ENCODE peak calls at places on chromosome 11, in seven cellular contexts. One of them, this sample, is unnamed.
A peak's percentile ranks its signal among the peaks of the same experiment; 100 is the strongest.

GRCh38 chr11:106656646-106657045 is 361.6 kb downstream of the GUCY1A2 start:
- DNase-seq in fibroblast of pulmonary artery: no peak
- DNase-seq in type B pancreatic cell: no peak
- DNase-seq in brain microvascular endothelial cell: no peak
- DNase-seq in HFFc6: no peak
- DNase-seq in neural crest cell: no peak
- DNase-seq in fibroblast of mammary gland: peak; percentile 46
- DNase-seq in this sample: peak; percentile 39

GRCh38 chr11:43486141-43486540 is 127.4 kb downstream of the TTC17 start:
- DNase-seq in fibroblast of pulmonary artery: peak; percentile 40
- DNase-seq in type B pancreatic cell: no peak
- DNase-seq in brain microvascular endothelial cell: peak; percentile 48
- DNase-seq in HFFc6: peak; percentile 4
- DNase-seq in neural crest cell: no peak
- DNase-seq in fibroblast of mammary gland: peak; percentile 23
- DNase-seq in this sample: peak; percentile 37

GRCh38 chr11:7892059-7892699 is 38.9 kb downstream of the OR10A6 start:
- DNase-seq in fibroblast of pulmonary artery: peak; percentile 72
- DNase-seq in type B pancreatic cell: no peak
- DNase-seq in brain microvascular endothelial cell: peak; percentile 38
- DNase-seq in HFFc6: peak; percentile 62
- DNase-seq in neural crest cell: no peak
- DNase-seq in fibroblast of mammary gland: peak; percentile 85
- DNase-seq in this sample: no peak

GRCh38 chr11:57972013-57972367 is 51.7 kb upstream of the OR9Q1 start:
- DNase-seq in fibroblast of pulmonary artery: no peak
- DNase-seq in type B pancreatic cell: no peak
- DNase-seq in brain microvascular endothelial cell: no peak
- DNase-seq in HFFc6: no peak
- DNase-seq in neural crest cell: no peak
- DNase-seq in fibroblast of mammary gland: no peak
- DNase-seq in this sample: no peak

GRCh38 chr11:409008-409599 is 5.7 kb downstream of the SIGIRR start:
- DNase-seq in fibroblast of pulmonary artery: no peak
- DNase-seq in type B pancreatic cell: no peak
- DNase-seq in brain microvascular endothelial cell: no peak
- DNase-seq in HFFc6: no peak
- DNase-seq in neural crest cell: no peak
- DNase-seq in fibroblast of mammary gland: no peak
- DNase-seq in this sample: no peak

GRCh38 chr11:102807921-102808320 is 10.0 kb upstream of the MMP1 start:
- DNase-seq in fibroblast of pulmonary artery: no peak
- DNase-seq in type B pancreatic cell: no peak
- DNase-seq in brain microvascular endothelial cell: peak; percentile 9
- DNase-seq in HFFc6: no peak
- DNase-seq in neural crest cell: peak; percentile 12
- DNase-seq in fibroblast of mammary gland: peak; percentile 21
- DNase-seq in this sample: peak; percentile 50

GRCh38 chr11:16945671-16946469 is 68.3 kb downstream of the PLEKHA7 start:
- DNase-seq in fibroblast of pulmonary artery: peak; percentile 60
- DNase-seq in type B pancreatic cell: no peak
- DNase-seq in brain microvascular endothelial cell: peak; percentile 53
- DNase-seq in HFFc6: peak; percentile 28
- DNase-seq in neural crest cell: peak; percentile 47
- DNase-seq in fibroblast of mammary gland: peak; percentile 57
- DNase-seq in this sample: peak; percentile 76

GRCh38 chr11:15327786-15328231 is 213.1 kb downstream of the INSC start:
- DNase-seq in fibroblast of pulmonary artery: peak; percentile 51
- DNase-seq in type B pancreatic cell: peak; percentile 79
- DNase-seq in brain microvascular endothelial cell: peak; percentile 32
- DNase-seq in HFFc6: no peak
- DNase-seq in neural crest cell: peak; percentile 77
- DNase-seq in fibroblast of mammary gland: peak; percentile 16
- DNase-seq in this sample: peak; percentile 62

DNA sequence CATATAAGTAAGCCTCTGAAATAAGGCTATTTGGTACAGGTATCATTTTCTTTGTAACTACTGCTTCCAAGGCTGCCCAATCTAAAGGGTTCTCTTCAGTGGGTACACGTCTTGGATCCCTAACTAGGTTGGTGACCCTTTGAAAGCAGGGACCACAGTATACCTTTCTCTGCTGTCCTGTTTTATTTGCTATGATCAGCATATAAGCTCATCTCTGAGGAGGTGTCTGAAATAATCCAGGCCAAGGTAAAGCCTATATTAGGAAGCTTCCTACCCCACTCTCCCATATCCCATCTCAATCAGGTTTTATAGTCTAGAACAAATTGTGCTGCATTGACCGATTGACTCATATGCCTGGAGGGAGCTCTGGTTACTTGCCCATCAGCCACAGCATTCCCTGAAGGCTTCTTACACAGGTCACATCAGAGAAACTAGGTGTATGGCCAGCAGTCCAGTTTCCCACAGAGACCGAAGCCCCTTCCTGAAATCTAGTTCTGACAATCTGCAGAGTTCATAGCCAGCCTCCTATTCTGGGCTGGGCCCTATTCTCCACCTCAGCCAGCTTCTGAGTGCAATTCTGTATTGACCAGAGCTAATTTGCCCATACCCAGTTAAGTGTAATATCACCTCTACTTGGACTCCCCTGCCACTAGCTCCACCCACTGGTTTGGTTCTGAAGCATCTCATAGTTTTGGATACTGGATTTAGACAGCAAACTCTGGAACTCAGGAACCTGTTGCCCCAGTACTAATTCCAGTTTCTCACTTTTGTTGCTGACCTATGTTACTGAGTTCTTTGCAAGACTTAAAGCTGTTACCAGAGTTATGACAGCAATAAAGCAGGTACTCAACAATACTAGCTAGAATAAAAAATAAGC is 62.1 kb upstream of the ARHGAP20 start:
- DNase-seq in fibroblast of pulmonary artery: no peak
- DNase-seq in type B pancreatic cell: no peak
- DNase-seq in brain microvascular endothelial cell: no peak
- DNase-seq in HFFc6: peak; percentile 2
- DNase-seq in neural crest cell: no peak
- DNase-seq in fibroblast of mammary gland: peak; percentile 27
- DNase-seq in this sample: peak; percentile 16
- TF ChIP-seq CTCF in fibroblast of pulmonary artery: no peak
- TF ChIP-seq CTCF in type B pancreatic cell: no peak
- TF ChIP-seq CTCF in brain microvascular endothelial cell: no peak
- TF ChIP-seq CTCF in HFFc6: no peak
- TF ChIP-seq CTCF in neural crest cell: no peak
- TF ChIP-seq CTCF in fibroblast of mammary gland: no peak
- TF ChIP-seq CTCF in this sample: no peak

DNA sequence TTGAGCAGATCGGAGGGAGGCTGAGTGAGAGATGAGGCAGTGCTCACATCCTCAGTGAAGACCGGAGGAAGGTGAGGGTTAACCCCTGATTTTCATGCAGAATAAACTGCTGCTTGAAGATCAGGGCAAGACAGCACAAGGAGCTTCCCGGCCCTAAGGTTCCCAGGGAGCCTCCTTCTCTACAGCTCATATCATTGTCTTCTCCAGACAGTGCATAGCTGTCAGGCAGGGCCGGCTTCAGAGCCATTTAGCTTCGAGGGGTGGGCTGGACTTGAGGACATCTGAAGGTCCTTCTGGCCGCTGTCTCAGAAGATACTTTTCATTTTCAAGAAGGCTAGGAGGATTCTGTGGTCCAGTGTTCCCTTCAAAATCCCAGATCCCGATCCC is 7.2 kb downstream of the ADAMTS8 start:
- DNase-seq in fibroblast of pulmonary artery: no peak
- DNase-seq in type B pancreatic cell: no peak
- DNase-seq in brain microvascular endothelial cell: no peak
- DNase-seq in HFFc6: no peak
- DNase-seq in neural crest cell: no peak
- DNase-seq in fibroblast of mammary gland: no peak
- DNase-seq in this sample: no peak
- TF ChIP-seq CTCF in fibroblast of pulmonary artery: no peak
- TF ChIP-seq CTCF in type B pancreatic cell: no peak
- TF ChIP-seq CTCF in brain microvascular endothelial cell: no peak
- TF ChIP-seq CTCF in HFFc6: no peak
- TF ChIP-seq CTCF in neural crest cell: no peak
- TF ChIP-seq CTCF in fibroblast of mammary gland: no peak
- TF ChIP-seq CTCF in this sample: no peak

DNA sequence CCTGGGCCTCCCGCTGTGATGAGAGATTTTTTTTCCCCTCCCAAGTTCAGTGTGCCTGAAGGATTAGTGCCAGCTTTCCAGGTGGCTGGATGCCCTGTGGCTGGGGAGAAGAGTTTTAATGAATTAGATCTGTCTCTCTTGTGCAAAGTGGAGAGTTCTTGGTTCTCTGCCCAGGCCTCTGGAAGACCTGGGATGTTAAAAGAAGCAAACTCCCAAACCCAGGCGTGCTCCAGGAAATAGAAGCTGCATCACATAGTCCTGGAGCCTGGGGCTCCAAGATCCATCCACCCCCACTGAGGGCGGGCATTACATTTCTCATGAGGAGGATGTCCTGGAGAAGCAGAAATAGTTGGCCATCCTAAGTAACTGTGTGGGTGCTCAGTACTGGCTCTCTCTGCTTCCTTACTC is 30.6 kb downstream of the SDHAF2 start:
- DNase-seq in fibroblast of pulmonary artery: no peak
- DNase-seq in type B pancreatic cell: no peak
- DNase-seq in brain microvascular endothelial cell: no peak
- DNase-seq in HFFc6: no peak
- DNase-seq in neural crest cell: no peak
- DNase-seq in fibroblast of mammary gland: peak; percentile 62
- DNase-seq in this sample: no peak
- TF ChIP-seq CTCF in fibroblast of pulmonary artery: no peak
- TF ChIP-seq CTCF in type B pancreatic cell: no peak
- TF ChIP-seq CTCF in brain microvascular endothelial cell: no peak
- TF ChIP-seq CTCF in HFFc6: no peak
- TF ChIP-seq CTCF in neural crest cell: no peak
- TF ChIP-seq CTCF in fibroblast of mammary gland: no peak
- TF ChIP-seq CTCF in this sample: no peak

DNA sequence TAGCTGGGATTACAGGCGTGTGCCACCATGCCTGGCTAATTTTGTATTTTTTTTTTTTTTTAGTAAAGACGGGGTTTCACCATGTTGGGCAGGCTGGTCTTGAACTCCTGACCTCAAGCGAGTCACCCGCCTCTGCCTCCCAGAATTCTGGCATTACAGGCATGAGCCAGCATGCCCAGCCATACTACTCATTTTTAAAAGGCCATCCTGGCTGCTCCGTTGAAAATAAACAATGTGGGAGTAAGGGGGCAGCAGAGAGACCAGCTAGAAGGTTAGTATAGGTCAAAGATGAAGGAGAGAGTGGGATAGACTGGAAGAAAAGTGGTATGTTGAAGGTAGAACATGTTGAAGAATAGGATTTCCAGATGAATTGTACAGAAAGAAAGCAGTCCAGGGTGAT is 17.6 kb upstream of the LIN7C start:
- DNase-seq in fibroblast of pulmonary artery: peak; percentile 40
- DNase-seq in type B pancreatic cell: no peak
- DNase-seq in brain microvascular endothelial cell: peak; percentile 60
- DNase-seq in HFFc6: peak; percentile 82
- DNase-seq in neural crest cell: no peak
- DNase-seq in fibroblast of mammary gland: peak; percentile 64
- DNase-seq in this sample: peak; percentile 45
- TF ChIP-seq CTCF in fibroblast of pulmonary artery: peak; percentile 28
- TF ChIP-seq CTCF in type B pancreatic cell: no peak
- TF ChIP-seq CTCF in brain microvascular endothelial cell: peak; percentile 57
- TF ChIP-seq CTCF in HFFc6: peak; percentile 67
- TF ChIP-seq CTCF in neural crest cell: peak; percentile 27
- TF ChIP-seq CTCF in fibroblast of mammary gland: peak; percentile 43
- TF ChIP-seq CTCF in this sample: no peak

DNA sequence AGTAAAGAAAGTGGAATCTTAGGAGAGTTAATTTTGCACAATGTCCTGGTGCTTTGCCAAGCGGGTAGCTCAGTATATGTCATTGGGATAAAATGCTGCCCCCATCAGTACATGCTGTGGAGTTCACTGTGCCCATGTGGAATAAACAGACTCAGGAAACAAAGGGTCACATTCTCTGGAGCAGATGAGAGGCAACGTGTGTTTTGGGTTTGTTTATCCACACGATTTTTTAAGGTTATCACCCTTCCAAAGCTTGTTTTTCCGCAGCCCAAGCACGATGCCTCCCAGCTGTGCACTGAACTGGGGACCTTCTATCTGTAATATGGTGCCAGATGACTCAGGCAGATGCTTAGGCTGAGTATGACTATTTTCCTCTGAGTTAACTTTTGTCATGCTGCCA is 6.4 kb downstream of the OR4D6 start:
- DNase-seq in fibroblast of pulmonary artery: peak; percentile 33
- DNase-seq in type B pancreatic cell: no peak
- DNase-seq in brain microvascular endothelial cell: no peak
- DNase-seq in HFFc6: no peak
- DNase-seq in neural crest cell: no peak
- DNase-seq in fibroblast of mammary gland: peak; percentile 53
- DNase-seq in this sample: peak; percentile 17
- TF ChIP-seq CTCF in fibroblast of pulmonary artery: no peak
- TF ChIP-seq CTCF in type B pancreatic cell: no peak
- TF ChIP-seq CTCF in brain microvascular endothelial cell: peak; percentile 4
- TF ChIP-seq CTCF in HFFc6: no peak
- TF ChIP-seq CTCF in neural crest cell: no peak
- TF ChIP-seq CTCF in fibroblast of mammary gland: no peak
- TF ChIP-seq CTCF in this sample: no peak

DNA sequence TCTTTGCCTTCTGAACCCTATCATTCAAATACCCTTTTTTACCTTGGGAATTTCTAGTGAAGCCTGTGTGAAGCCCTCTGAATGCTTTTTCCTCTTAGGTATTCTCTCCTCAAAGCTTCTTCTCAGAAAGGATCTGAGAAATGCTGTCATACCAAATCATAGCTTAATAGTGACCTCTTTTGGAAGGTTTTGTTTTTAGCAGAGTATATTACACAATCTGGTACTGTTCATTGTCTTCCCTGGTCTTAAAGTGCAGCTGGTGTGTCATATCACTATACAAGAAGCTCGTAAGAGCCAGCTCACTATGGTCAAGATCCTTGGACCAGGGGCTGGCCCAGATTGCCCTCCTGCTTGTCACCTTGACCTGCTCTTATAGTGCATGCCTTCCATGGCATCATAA is 204.4 kb upstream of the ANO5 start:
- DNase-seq in fibroblast of pulmonary artery: peak; percentile 3
- DNase-seq in type B pancreatic cell: no peak
- DNase-seq in brain microvascular endothelial cell: no peak
- DNase-seq in HFFc6: no peak
- DNase-seq in neural crest cell: no peak
- DNase-seq in fibroblast of mammary gland: no peak
- DNase-seq in this sample: peak; percentile 8
- TF ChIP-seq CTCF in fibroblast of pulmonary artery: no peak
- TF ChIP-seq CTCF in type B pancreatic cell: no peak
- TF ChIP-seq CTCF in brain microvascular endothelial cell: no peak
- TF ChIP-seq CTCF in HFFc6: no peak
- TF ChIP-seq CTCF in neural crest cell: no peak
- TF ChIP-seq CTCF in fibroblast of mammary gland: no peak
- TF ChIP-seq CTCF in this sample: no peak

DNA sequence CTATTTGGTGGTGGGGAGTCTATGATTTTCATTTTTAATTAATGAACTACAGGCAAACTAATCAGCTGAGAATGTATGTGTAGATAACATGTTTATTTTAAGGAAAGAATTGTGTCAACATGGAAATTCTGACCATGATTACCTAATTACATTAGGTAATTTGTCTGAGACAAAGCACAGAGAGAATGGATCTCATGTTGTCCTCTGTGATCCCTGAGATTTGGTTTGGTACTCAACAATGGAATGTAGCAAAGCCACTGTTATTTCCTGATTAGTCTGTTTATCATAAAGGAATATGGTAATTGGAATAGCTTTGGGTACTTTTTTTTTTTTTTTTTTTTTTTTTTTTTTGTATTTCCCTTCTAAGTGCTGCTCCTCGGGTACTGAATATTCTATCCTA is 718.8 kb upstream of the ARHGAP42 start:
- DNase-seq in fibroblast of pulmonary artery: no peak
- DNase-seq in type B pancreatic cell: no peak
- DNase-seq in brain microvascular endothelial cell: no peak
- DNase-seq in HFFc6: no peak
- DNase-seq in neural crest cell: no peak
- DNase-seq in fibroblast of mammary gland: no peak
- DNase-seq in this sample: no peak
- TF ChIP-seq CTCF in fibroblast of pulmonary artery: no peak
- TF ChIP-seq CTCF in type B pancreatic cell: no peak
- TF ChIP-seq CTCF in brain microvascular endothelial cell: no peak
- TF ChIP-seq CTCF in HFFc6: no peak
- TF ChIP-seq CTCF in neural crest cell: no peak
- TF ChIP-seq CTCF in fibroblast of mammary gland: no peak
- TF ChIP-seq CTCF in this sample: no peak

GRCh38 chr11:41456288-41456687 is 3.2 kb downstream of the LRRC4C start:
- DNase-seq in fibroblast of pulmonary artery: no peak
- DNase-seq in type B pancreatic cell: no peak
- DNase-seq in brain microvascular endothelial cell: no peak
- DNase-seq in HFFc6: no peak
- DNase-seq in neural crest cell: no peak
- DNase-seq in fibroblast of mammary gland: no peak
- DNase-seq in this sample: no peak
- TF ChIP-seq CTCF in fibroblast of pulmonary artery: no peak
- TF ChIP-seq CTCF in type B pancreatic cell: no peak
- TF ChIP-seq CTCF in brain microvascular endothelial cell: no peak
- TF ChIP-seq CTCF in HFFc6: no peak
- TF ChIP-seq CTCF in neural crest cell: no peak
- TF ChIP-seq CTCF in fibroblast of mammary gland: no peak
- TF ChIP-seq CTCF in this sample: no peak